ENCODE peak calls at places on chromosomes 2 and 18, in ten cellular contexts. Y is HCEC 1CT; O is activated gamma-delta T cell treated with anti-CD3 and anti-CD28 coated beads, Interleukin-2, amount 50 U/mL, for 16 hours; Z is stimulated activated CD4-positive, alpha-beta T cell treated with anti-CD3 and anti-CD28 coated beads, Interleukin-1b, Interleukin-23, amount 100 ng/mL, for 4 hours; A is ACHN; N is iPS-NIHi11; M is nucleus accumbens; U is C1 segment of cervical spinal cord; P is psoas muscle; F is amniotic epithelial cell. G is an unnamed sample.

GRCh38 chr2:156649596-156649995 is 213.4 kb downstream of the GPD2 start:
- DNase-seq in Y (no peak), O (no peak), Z (no peak), A (no peak), N (no peak), M (no peak), U (no peak), P (no peak), F (peak), G (no peak)

GRCh38 chr2:75853441-75853840 is 142.7 kb upstream of the GCFC2 start:
- DNase-seq in Y (no peak), O (no peak), Z (no peak), A (no peak), N (no peak), M (no peak), U (no peak), P (no peak), F (peak), G (no peak)

GRCh38 chr2:183665976-183666375 is 541.7 kb downstream of the NUP35 start:
- DNase-seq in Y (peak), O (no peak), Z (no peak), A (no peak), N (no peak), M (no peak), U (no peak), P (no peak), F (no peak), G (no peak)

GRCh38 chr2:18159899-18160298 is 281.4 kb downstream of the KCNS3 start:
- DNase-seq in Y (no peak), O (no peak), Z (no peak), A (no peak), N (no peak), M (no peak), U (no peak), P (no peak), F (no peak), G (no peak)

GRCh38 chr2:78465707-78466106 is 559.8 kb upstream of the REG3G start:
- DNase-seq in Y (no peak), O (no peak), Z (no peak), A (peak), N (no peak), M (no peak), U (no peak), P (no peak), F (no peak), G (no peak)

GRCh38 chr2:151029406-151030157 is 232.1 kb downstream of the RBM43 start:
- DNase-seq in Y (peak), O (no peak), Z (no peak), A (no peak), N (no peak), M (no peak), U (no peak), P (no peak), F (peak), G (no peak)

GRCh38 chr2:173353556-173353955 is 1.1 kb upstream of the CDCA7 start:
- DNase-seq in Y (no peak), O (no peak), Z (no peak), A (no peak), N (no peak), M (no peak), U (no peak), P (no peak), F (no peak), G (no peak)

GRCh38 chr18:73352546-73352945 is 484.8 kb upstream of the NETO1 start:
- DNase-seq in Y (no peak), O (no peak), Z (no peak), A (no peak), N (no peak), M (no peak), U (no peak), P (no peak), F (no peak), G (no peak)

GRCh38 chr2:149715005-149715592 is 127.5 kb upstream of the MMADHC start:
- DNase-seq in Y (peak), O (no peak), Z (no peak), A (peak), N (peak), M (no peak), U (no peak), P (no peak), F (peak), G (no peak)

GRCh38 chr18:58263055-58263732 is 219.2 kb downstream of the NEDD4L start:
- DNase-seq in Y (peak), O (no peak), Z (no peak), A (no peak), N (no peak), M (no peak), U (no peak), P (no peak), F (peak), G (no peak)

GRCh38 chr2:172643142-172643541 is 87.3 kb downstream of the PDK1 start:
- DNase-seq in Y (peak), O (no peak), Z (peak), A (no peak), N (no peak), M (no peak), U (no peak), P (no peak), F (no peak), G (no peak)

G was measured in amygdala.